ENCODE peak calls at places on chromosomes 7 and 10, in ten cellular contexts. One of them, this sample, is unnamed.

GRCh38 chr10:15259136-15259535 is 90.6 kb upstream of the NMT2 start:
- DNase-seq in NT2/D1: no peak
- DNase-seq in adrenal gland: no peak
- DNase-seq in globus pallidus: no peak
- DNase-seq in uterus: no peak
- DNase-seq in left ventricle myocardium superior: no peak
- DNase-seq in naive B cell: no peak
- DNase-seq in NCI-H1417 treated with DMSO at 0.1 percent for 48 hours: no peak
- DNase-seq in EH: no peak
- DNase-seq in GM10248: no peak
- DNase-seq in this sample: no peak

GRCh38 chr7:134458341-134458805 is 527 bp downstream of the AKR1B1 start:
- DNase-seq in NT2/D1: peak
- DNase-seq in adrenal gland: no peak
- DNase-seq in globus pallidus: peak
- DNase-seq in uterus: peak
- DNase-seq in left ventricle myocardium superior: peak
- DNase-seq in naive B cell: peak
- DNase-seq in NCI-H1417 treated with DMSO at 0.1 percent for 48 hours: no peak
- DNase-seq in EH: peak
- DNase-seq in GM10248: peak
- DNase-seq in this sample: peak

GRCh38 chr10:28722065-28722803 is 44.9 kb downstream of the BAMBI start:
- DNase-seq in NT2/D1: peak
- DNase-seq in adrenal gland: peak
- DNase-seq in globus pallidus: peak
- DNase-seq in uterus: peak
- DNase-seq in left ventricle myocardium superior: peak
- DNase-seq in naive B cell: no peak
- DNase-seq in NCI-H1417 treated with DMSO at 0.1 percent for 48 hours: no peak
- DNase-seq in EH: peak
- DNase-seq in GM10248: no peak
- DNase-seq in this sample: peak

GRCh38 chr10:122541541-122542002 is 19.0 kb upstream of the DMBT1 start:
- DNase-seq in NT2/D1: no peak
- DNase-seq in adrenal gland: no peak
- DNase-seq in globus pallidus: no peak
- DNase-seq in uterus: no peak
- DNase-seq in left ventricle myocardium superior: no peak
- DNase-seq in naive B cell: no peak
- DNase-seq in NCI-H1417 treated with DMSO at 0.1 percent for 48 hours: no peak
- DNase-seq in EH: no peak
- DNase-seq in GM10248: no peak
- DNase-seq in this sample: no peak

GRCh38 chr10:131211556-131211955 is 100.0 kb downstream of the TCERG1L start:
- DNase-seq in NT2/D1: no peak
- DNase-seq in adrenal gland: peak
- DNase-seq in globus pallidus: no peak
- DNase-seq in uterus: no peak
- DNase-seq in left ventricle myocardium superior: no peak
- DNase-seq in naive B cell: no peak
- DNase-seq in NCI-H1417 treated with DMSO at 0.1 percent for 48 hours: no peak
- DNase-seq in EH: no peak
- DNase-seq in GM10248: no peak
- DNase-seq in this sample: no peak

GRCh38 chr10:51176976-51177690 is 102.8 kb downstream of the PRKG1 start:
- DNase-seq in NT2/D1: no peak
- DNase-seq in adrenal gland: no peak
- DNase-seq in globus pallidus: no peak
- DNase-seq in uterus: no peak
- DNase-seq in left ventricle myocardium superior: no peak
- DNase-seq in naive B cell: no peak
- DNase-seq in NCI-H1417 treated with DMSO at 0.1 percent for 48 hours: no peak
- DNase-seq in EH: peak
- DNase-seq in GM10248: no peak
- DNase-seq in this sample: peak

GRCh38 chr7:84042110-84042539 is 152.5 kb downstream of the SEMA3A start:
- DNase-seq in NT2/D1: no peak
- DNase-seq in adrenal gland: no peak
- DNase-seq in globus pallidus: no peak
- DNase-seq in uterus: no peak
- DNase-seq in left ventricle myocardium superior: no peak
- DNase-seq in naive B cell: no peak
- DNase-seq in NCI-H1417 treated with DMSO at 0.1 percent for 48 hours: no peak
- DNase-seq in EH: peak
- DNase-seq in GM10248: no peak
- DNase-seq in this sample: peak

GRCh38 chr7:71937840-71938371 is 474.2 kb downstream of the CALN1 start:
- DNase-seq in NT2/D1: no peak
- DNase-seq in adrenal gland: no peak
- DNase-seq in globus pallidus: no peak
- DNase-seq in uterus: no peak
- DNase-seq in left ventricle myocardium superior: no peak
- DNase-seq in naive B cell: no peak
- DNase-seq in NCI-H1417 treated with DMSO at 0.1 percent for 48 hours: no peak
- DNase-seq in EH: no peak
- DNase-seq in GM10248: no peak
- DNase-seq in this sample: no peak

GRCh38 chr10:124875596-124875995 is 66.3 kb upstream of the ZRANB1 start:
- DNase-seq in NT2/D1: no peak
- DNase-seq in adrenal gland: no peak
- DNase-seq in globus pallidus: no peak
- DNase-seq in uterus: no peak
- DNase-seq in left ventricle myocardium superior: no peak
- DNase-seq in naive B cell: no peak
- DNase-seq in NCI-H1417 treated with DMSO at 0.1 percent for 48 hours: no peak
- DNase-seq in EH: peak
- DNase-seq in GM10248: no peak
- DNase-seq in this sample: peak

GRCh38 chr10:86967481-86967941 is 771 bp upstream of the ADIRF start:
- DNase-seq in NT2/D1: no peak
- DNase-seq in adrenal gland: peak
- DNase-seq in globus pallidus: no peak
- DNase-seq in uterus: no peak
- DNase-seq in left ventricle myocardium superior: no peak
- DNase-seq in naive B cell: no peak
- DNase-seq in NCI-H1417 treated with DMSO at 0.1 percent for 48 hours: no peak
- DNase-seq in EH: no peak
- DNase-seq in GM10248: no peak
- DNase-seq in this sample: no peak

GRCh38 chr7:131654668-131655326 is 98.4 kb upstream of the PODXL start:
- DNase-seq in NT2/D1: peak
- DNase-seq in adrenal gland: peak
- DNase-seq in globus pallidus: peak
- DNase-seq in uterus: peak
- DNase-seq in left ventricle myocardium superior: peak
- DNase-seq in naive B cell: peak
- DNase-seq in NCI-H1417 treated with DMSO at 0.1 percent for 48 hours: peak
- DNase-seq in EH: peak
- DNase-seq in GM10248: peak
- DNase-seq in this sample: peak

GRCh38 chr10:73358331-73359279 is at the start of gene CFAP70:
- DNase-seq in NT2/D1: peak
- DNase-seq in adrenal gland: peak
- DNase-seq in globus pallidus: peak
- DNase-seq in uterus: peak
- DNase-seq in left ventricle myocardium superior: peak
- DNase-seq in naive B cell: peak
- DNase-seq in NCI-H1417 treated with DMSO at 0.1 percent for 48 hours: peak
- DNase-seq in EH: peak
- DNase-seq in GM10248: peak
- DNase-seq in this sample: peak